ENCODE peak calls at places on chromosomes 12 and 14, in ten cellular contexts. C, N, M, V, Y, R, B, D, K and Z are unnamed samples.

GRCh38 chr12:9701380-9702154 is 31.3 kb downstream of the CLECL1 start:
- DNase-seq in C (no peak), N (no peak), M (no peak), V (no peak), Y (no peak), R (no peak), B (no peak), D (no peak), K (no peak), Z (no peak)

GRCh38 chr12:6777386-6777785 is 5.1 kb downstream of the LAG3 start:
- DNase-seq in C (no peak), N (no peak), M (no peak), V (no peak), Y (no peak), R (no peak), B (no peak), D (no peak), K (no peak), Z (no peak)

GRCh38 chr12:124727244-124727673 is 136.4 kb downstream of the SCARB1 start:
- DNase-seq in C (no peak), N (peak; percentile 45), M (no peak), V (no peak), Y (peak; percentile 22), R (peak; percentile 46), B (peak; percentile 58), D (no peak), K (peak; percentile 87), Z (peak; percentile 98)

GRCh38 chr14:53355581-53356112 is 202.5 kb upstream of the DDHD1 start:
- DNase-seq in C (no peak), N (no peak), M (peak; percentile 88), V (no peak), Y (no peak), R (peak; percentile 6), B (no peak), D (no peak), K (no peak), Z (no peak)

GRCh38 chr12:131991816-131992430 is 42.2 kb downstream of the EP400 start:
- DNase-seq in C (no peak), N (no peak), M (no peak), V (no peak), Y (no peak), R (no peak), B (no peak), D (no peak), K (no peak), Z (no peak)

GRCh38 chr12:98741229-98741614 is 96.1 kb downstream of the APAF1 start:
- DNase-seq in C (no peak), N (no peak), M (no peak), V (no peak), Y (no peak), R (no peak), B (no peak), D (no peak), K (no peak), Z (no peak)

GRCh38 chr12:93569656-93570551 is 2.6 kb upstream of the SOCS2 start:
- DNase-seq in C (peak; percentile 87), N (peak; percentile 86), M (peak; percentile 94), V (peak; percentile 90), Y (peak; percentile 88), R (peak; percentile 88), B (peak; percentile 86), D (peak; percentile 55), K (peak; percentile 90), Z (peak; percentile 89)

GRCh38 chr14:36467332-36467731 is 52.7 kb downstream of the NKX2-1 start:
- DNase-seq in C (no peak), N (no peak), M (no peak), V (no peak), Y (no peak), R (no peak), B (no peak), D (no peak), K (no peak), Z (no peak)

GRCh38 chr12:23025372-23026021 is 400.5 kb downstream of the ETNK1 start:
- DNase-seq in C (no peak), N (no peak), M (no peak), V (no peak), Y (no peak), R (no peak), B (no peak), D (no peak), K (no peak), Z (no peak)

GRCh38 chr12:1972260-1972659 is 32.0 kb downstream of the DCP1B start:
- DNase-seq in C (no peak), N (no peak), M (no peak), V (no peak), Y (no peak), R (no peak), B (no peak), D (no peak), K (no peak), Z (no peak)

DNA sequence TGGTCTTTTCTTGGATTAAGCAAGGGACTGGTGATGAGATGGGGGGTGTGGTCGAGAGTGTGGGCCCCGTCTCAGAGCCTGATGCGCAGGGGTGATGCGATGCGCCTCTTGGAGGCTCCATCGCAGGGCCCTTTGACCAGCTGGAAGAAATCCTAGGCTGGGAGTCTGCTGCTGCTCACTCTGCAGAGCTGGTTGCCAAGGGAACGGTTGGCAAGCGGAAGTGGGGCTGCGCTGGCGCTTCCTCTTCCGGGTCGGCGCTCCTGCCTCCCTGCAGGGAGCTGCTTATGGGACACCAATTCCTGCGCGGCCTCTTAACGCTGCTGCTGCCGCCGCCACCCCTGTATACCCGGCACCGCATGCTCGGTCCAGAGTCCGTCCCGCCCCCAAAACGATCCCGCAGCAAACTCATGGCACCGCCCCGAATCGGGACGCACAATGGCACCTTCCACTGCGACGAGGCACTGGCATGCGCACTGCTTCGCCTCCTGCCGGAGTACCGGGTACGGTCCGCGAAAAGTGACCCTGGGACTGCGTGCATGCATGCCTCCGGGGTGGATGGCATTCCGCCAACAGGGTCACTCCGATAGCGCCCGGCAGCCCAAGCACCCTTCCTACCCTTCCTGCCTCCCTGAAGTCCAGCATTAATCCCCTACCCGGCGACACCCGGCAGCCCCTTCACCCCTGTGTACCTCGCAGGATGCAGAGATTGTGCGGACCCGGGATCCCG is at the start of gene MYG1:
- DNase-seq in C (peak; percentile 51), N (peak; percentile 65), M (peak; percentile 98), V (peak; percentile 90), Y (peak; percentile 82), R (peak; percentile 92), B (peak; percentile 89), D (peak; percentile 68), K (peak; percentile 94), Z (peak; percentile 80)
- TF ChIP-seq CTCF in C (peak; percentile 37), N (peak; percentile 43), M (peak; percentile 35), V (peak; percentile 24), Y (no peak), R (no peak), B (no peak), D (no peak), K (peak; percentile 23), Z (no peak)

GRCh38 chr12:107558816-107559382 is 126.7 kb upstream of the PWP1 start:
- DNase-seq in C (no peak), N (no peak), M (peak; percentile 24), V (no peak), Y (no peak), R (no peak), B (no peak), D (no peak), K (no peak), Z (no peak)

GRCh38 chr12:107560906-107561285 is 124.7 kb upstream of the PWP1 start:
- DNase-seq in C (no peak), N (no peak), M (no peak), V (no peak), Y (no peak), R (no peak), B (no peak), D (no peak), K (no peak), Z (no peak)

GRCh38 chr12:107557589-107558100 is 128.0 kb upstream of the PWP1 start:
- DNase-seq in C (no peak), N (no peak), M (no peak), V (no peak), Y (no peak), R (no peak), B (no peak), D (no peak), K (no peak), Z (no peak)

GRCh38 chr12:107558141-107558815 is 127.3 kb upstream of the PWP1 start:
- DNase-seq in C (no peak), N (no peak), M (peak; percentile 13), V (no peak), Y (no peak), R (no peak), B (no peak), D (no peak), K (no peak), Z (no peak)

GRCh38 chr12:107560194-107560905 is 125.2 kb upstream of the PWP1 start:
- DNase-seq in C (no peak), N (no peak), M (peak; percentile 69), V (no peak), Y (no peak), R (no peak), B (no peak), D (no peak), K (no peak), Z (no peak)
- TF ChIP-seq CTCF in C (no peak), N (peak; percentile 37), M (peak; percentile 49), V (peak; percentile 12), Y (no peak), R (no peak), B (no peak), D (no peak), K (no peak), Z (no peak)

DNA sequence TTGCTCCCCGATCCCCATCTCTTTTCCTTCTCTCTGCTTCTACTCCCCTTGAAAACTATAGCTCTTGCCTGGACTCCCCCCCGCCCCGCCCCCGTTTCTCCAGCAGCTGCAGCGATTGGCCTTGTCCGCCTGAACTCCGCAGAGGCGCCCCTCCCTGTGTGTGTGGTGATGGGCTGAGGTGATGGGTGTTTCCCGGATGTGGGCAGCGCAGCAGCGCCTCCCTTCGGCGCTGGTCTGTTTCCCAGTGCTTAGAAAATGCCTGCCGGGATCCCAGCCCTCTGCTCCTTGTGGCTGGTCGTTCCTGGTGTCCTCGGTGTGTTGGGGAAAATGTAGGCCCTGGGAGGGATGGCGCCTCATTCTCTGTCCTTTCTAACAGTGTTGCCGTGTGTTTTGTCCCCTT is 43.3 kb downstream of the GALNT8 start:
- DNase-seq in C (no peak), N (peak; percentile 8), M (peak; percentile 99), V (peak; percentile 38), Y (no peak), R (no peak), B (no peak), D (no peak), K (no peak), Z (peak; percentile 8)
- TF ChIP-seq CTCF in C (peak; percentile 49), N (peak; percentile 42), M (peak; percentile 81), V (no peak), Y (no peak), R (no peak), B (no peak), D (no peak), K (no peak), Z (no peak)

GRCh38 chr14:87615050-87615449 is 377.9 kb downstream of the GALC start:
- DNase-seq in C (no peak), N (no peak), M (no peak), V (no peak), Y (no peak), R (no peak), B (no peak), D (no peak), K (no peak), Z (no peak)

GRCh38 chr14:87613856-87614255 is 379.1 kb downstream of the GALC start:
- DNase-seq in C (no peak), N (no peak), M (no peak), V (no peak), Y (no peak), R (no peak), B (no peak), D (no peak), K (no peak), Z (no peak)

GRCh38 chr14:87617079-87617478 is 375.9 kb downstream of the GALC start:
- DNase-seq in C (no peak), N (no peak), M (no peak), V (no peak), Y (no peak), R (no peak), B (no peak), D (no peak), K (no peak), Z (no peak)

GRCh38 chr14:87615822-87616679 is 376.9 kb downstream of the GALC start:
- DNase-seq in C (peak; percentile 54), N (peak; percentile 75), M (peak; percentile 73), V (peak; percentile 38), Y (peak; percentile 46), R (peak; percentile 57), B (peak; percentile 37), D (no peak), K (no peak), Z (peak; percentile 77)
- TF ChIP-seq CTCF in C (peak; percentile 90), N (peak; percentile 90), M (peak; percentile 88), V (peak; percentile 60), Y (peak; percentile 58), R (peak; percentile 69), B (peak; percentile 72), D (peak; percentile 26), K (peak; percentile 72), Z (peak; percentile 77)